ENCODE peak calls at places on chromosomes 3 and 15, in five cellular contexts. One of them, this sample, is unnamed.

GRCh38 chr3:123688241-123688747 is 103.4 kb upstream of the HACD2 start:
- DNase-seq in prostate gland: no peak
- DNase-seq in ovary: no peak
- DNase-seq in H1: no peak
- DNase-seq in spleen: no peak
- DNase-seq in this sample: no peak

GRCh38 chr3:142645236-142645793 is 49.1 kb downstream of the PLS1 start:
- DNase-seq in spleen: no peak
- DNase-seq in prostate gland: no peak
- DNase-seq in ovary: no peak
- DNase-seq in H1: no peak
- DNase-seq in this sample: no peak

GRCh38 chr3:112653209-112653871 is 12.4 kb upstream of the CCDC80 start:
- DNase-seq in prostate gland: no peak
- DNase-seq in ovary: no peak
- DNase-seq in H1: no peak
- DNase-seq in spleen: no peak
- DNase-seq in this sample: no peak

GRCh38 chr15:98900382-98900781 is 107.2 kb downstream of the PGPEP1L start:
- DNase-seq in H1: no peak
- DNase-seq in spleen: no peak
- DNase-seq in ovary: no peak
- DNase-seq in prostate gland: no peak
- DNase-seq in this sample: no peak

GRCh38 chr3:178434206-178434805 is 101.9 kb upstream of the KCNMB2 start:
- DNase-seq in prostate gland: no peak
- DNase-seq in spleen: no peak
- DNase-seq in H1: no peak
- DNase-seq in ovary: no peak
- DNase-seq in this sample: no peak

GRCh38 chr15:81400640-81401236 is 26.7 kb upstream of the TMC3 start:
- DNase-seq in ovary: no peak
- DNase-seq in prostate gland: peak; percentile 42
- DNase-seq in H1: no peak
- DNase-seq in spleen: no peak
- DNase-seq in this sample: no peak

GRCh38 chr3:170814822-170815221 is 55.2 kb downstream of the RPL22L1 start:
- DNase-seq in H1: no peak
- DNase-seq in spleen: no peak
- DNase-seq in prostate gland: no peak
- DNase-seq in ovary: no peak
- DNase-seq in this sample: no peak

GRCh38 chr15:64740361-64741170 is 34.8 kb downstream of the RBPMS2 start:
- DNase-seq in H1: no peak
- DNase-seq in spleen: no peak
- DNase-seq in ovary: peak; percentile 74
- DNase-seq in prostate gland: peak; percentile 46
- DNase-seq in this sample: no peak

GRCh38 chr15:63887630-63888029 is 53.9 kb upstream of the HERC1 start:
- DNase-seq in H1: no peak
- DNase-seq in ovary: no peak
- DNase-seq in spleen: no peak
- DNase-seq in prostate gland: no peak
- DNase-seq in this sample: no peak

GRCh38 chr3:119973276-119973675 is 121.0 kb downstream of the GSK3B start:
- DNase-seq in spleen: no peak
- DNase-seq in prostate gland: no peak
- DNase-seq in H1: no peak
- DNase-seq in ovary: no peak
- DNase-seq in this sample: no peak

GRCh38 chr3:37751016-37751415 is 110.7 kb upstream of the CTDSPL start:
- DNase-seq in spleen: no peak
- DNase-seq in H1: no peak
- DNase-seq in prostate gland: no peak
- DNase-seq in ovary: no peak
- DNase-seq in this sample: no peak

GRCh38 chr15:39976291-39977274 is 42.7 kb downstream of the EIF2AK4 start:
- DNase-seq in ovary: peak; percentile 33
- DNase-seq in H1: peak; percentile 15
- DNase-seq in spleen: peak; percentile 76
- DNase-seq in prostate gland: peak; percentile 68
- DNase-seq in this sample: peak; percentile 91

GRCh38 chr3:172675371-172676193 is 35.3 kb downstream of the NCEH1 start:
- DNase-seq in prostate gland: no peak
- DNase-seq in spleen: no peak
- DNase-seq in H1: no peak
- DNase-seq in ovary: no peak
- DNase-seq in this sample: no peak

GRCh38 chr15:31977812-31978662 is 52.3 kb upstream of the CHRNA7 start:
- DNase-seq in prostate gland: peak; percentile 42
- DNase-seq in ovary: no peak
- DNase-seq in H1: no peak
- DNase-seq in spleen: peak; percentile 85
- DNase-seq in this sample: peak; percentile 92

GRCh38 chr3:66276705-66277274 is 56.0 kb downstream of the SLC25A26 start:
- DNase-seq in H1: peak; percentile 7
- DNase-seq in spleen: no peak
- DNase-seq in ovary: peak; percentile 44
- DNase-seq in prostate gland: peak; percentile 59
- DNase-seq in this sample: no peak

GRCh38 chr15:66566963-66567531 is 1.2 kb upstream of the LCTL start:
- DNase-seq in prostate gland: peak; percentile 56
- DNase-seq in H1: peak; percentile 53
- DNase-seq in spleen: peak; percentile 66
- DNase-seq in ovary: peak; percentile 50
- DNase-seq in this sample: peak; percentile 23

GRCh38 chr15:82317091-82317489 is 32.2 kb downstream of the GOLGA6L10 start:
- DNase-seq in H1: no peak
- DNase-seq in ovary: no peak
- DNase-seq in prostate gland: no peak
- DNase-seq in spleen: peak; percentile 72
- DNase-seq in this sample: no peak

GRCh38 chr3:30305021-30305420 is 301.4 kb upstream of the TGFBR2 start:
- DNase-seq in H1: no peak
- DNase-seq in spleen: no peak
- DNase-seq in ovary: no peak
- DNase-seq in prostate gland: no peak
- DNase-seq in this sample: no peak

GRCh38 chr3:133973249-133973980 is 56.3 kb downstream of the SLCO2A1 start:
- DNase-seq in H1: no peak
- DNase-seq in spleen: peak; percentile 48
- DNase-seq in ovary: no peak
- DNase-seq in prostate gland: no peak
- DNase-seq in this sample: no peak

GRCh38 chr3:5092018-5092417 is 30.1 kb upstream of the ARL8B start:
- DNase-seq in prostate gland: no peak
- DNase-seq in ovary: no peak
- DNase-seq in spleen: no peak
- DNase-seq in H1: no peak
- DNase-seq in this sample: peak; percentile 9

GRCh38 chr15:80375968-80376891 is 28.0 kb upstream of the ARNT2 start:
- DNase-seq in H1: no peak
- DNase-seq in ovary: no peak
- DNase-seq in spleen: no peak
- DNase-seq in prostate gland: no peak
- DNase-seq in this sample: no peak

GRCh38 chr3:129399895-129400357 is 28.5 kb downstream of the EFCAB12 start:
- DNase-seq in H1: no peak
- DNase-seq in spleen: no peak
- DNase-seq in ovary: no peak
- DNase-seq in prostate gland: no peak
- DNase-seq in this sample: no peak

GRCh38 chr15:75202251-75203016 is 752 bp downstream of the C15orf39 start:
- DNase-seq in spleen: peak; percentile 97
- DNase-seq in ovary: peak; percentile 75
- DNase-seq in H1: no peak
- DNase-seq in prostate gland: peak; percentile 73
- DNase-seq in this sample: peak; percentile 78
- TF ChIP-seq POLR2A in spleen: no peak
- TF ChIP-seq POLR2A in ovary: peak; percentile 8
- TF ChIP-seq POLR2A in H1: no peak
- TF ChIP-seq POLR2A in prostate gland: no peak
- TF ChIP-seq POLR2A in this sample: no peak

DNA sequence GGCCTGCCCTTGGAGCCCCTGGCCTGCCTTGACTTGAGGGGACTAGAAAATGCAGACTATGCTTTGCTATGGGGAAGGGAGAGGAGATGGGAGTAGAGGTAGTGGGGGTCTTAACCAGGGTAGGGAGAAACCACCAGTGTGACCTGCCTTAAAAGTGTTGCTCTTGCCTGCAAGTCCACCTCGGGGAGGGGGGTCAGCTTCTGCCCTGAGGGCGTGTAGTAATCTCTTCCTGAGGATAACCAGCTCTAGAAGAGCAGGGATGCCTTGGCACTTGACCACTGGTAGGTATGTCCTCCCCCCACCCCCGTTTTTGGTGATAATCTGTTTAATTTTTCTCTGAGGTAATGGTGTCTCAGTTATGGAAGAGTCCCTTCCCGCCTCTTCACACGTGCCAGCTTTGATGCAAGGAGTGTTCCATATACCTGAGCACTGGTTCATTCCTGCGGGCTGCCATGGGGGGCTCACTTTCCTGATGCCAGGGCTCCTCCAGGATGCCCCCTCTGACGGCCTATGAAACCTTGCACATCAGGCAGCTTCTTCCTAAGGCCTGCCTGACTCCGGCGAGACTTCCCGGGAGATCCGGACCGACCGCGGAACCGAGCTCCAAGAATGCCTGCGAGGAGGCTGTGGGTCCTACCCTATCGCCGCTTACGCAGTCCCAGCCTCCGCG is 780 bp upstream of the P4HTM start:
- DNase-seq in ovary: no peak
- DNase-seq in prostate gland: no peak
- DNase-seq in spleen: no peak
- DNase-seq in H1: no peak
- DNase-seq in this sample: no peak
- TF ChIP-seq POLR2A in ovary: no peak
- TF ChIP-seq POLR2A in prostate gland: no peak
- TF ChIP-seq POLR2A in spleen: no peak
- TF ChIP-seq POLR2A in H1: peak; percentile 78
- TF ChIP-seq POLR2A in this sample: no peak

GRCh38 chr15:44715142-44715796 is 4.0 kb downstream of the B2M start:
- DNase-seq in H1: no peak
- DNase-seq in spleen: no peak
- DNase-seq in prostate gland: no peak
- DNase-seq in ovary: no peak
- DNase-seq in this sample: no peak

GRCh38 chr15:44718180-44718926 is 7.0 kb downstream of the B2M start:
- DNase-seq in spleen: no peak
- DNase-seq in H1: no peak
- DNase-seq in ovary: no peak
- DNase-seq in prostate gland: no peak
- DNase-seq in this sample: no peak

GRCh38 chr15:44713006-44713966 is 2.0 kb downstream of the B2M start:
- DNase-seq in H1: no peak
- DNase-seq in prostate gland: no peak
- DNase-seq in ovary: no peak
- DNase-seq in spleen: no peak
- DNase-seq in this sample: peak; percentile 10

GRCh38 chr15:44716983-44717602 is 5.8 kb downstream of the B2M start:
- DNase-seq in ovary: no peak
- DNase-seq in prostate gland: no peak
- DNase-seq in H1: no peak
- DNase-seq in spleen: no peak
- DNase-seq in this sample: no peak

DNA sequence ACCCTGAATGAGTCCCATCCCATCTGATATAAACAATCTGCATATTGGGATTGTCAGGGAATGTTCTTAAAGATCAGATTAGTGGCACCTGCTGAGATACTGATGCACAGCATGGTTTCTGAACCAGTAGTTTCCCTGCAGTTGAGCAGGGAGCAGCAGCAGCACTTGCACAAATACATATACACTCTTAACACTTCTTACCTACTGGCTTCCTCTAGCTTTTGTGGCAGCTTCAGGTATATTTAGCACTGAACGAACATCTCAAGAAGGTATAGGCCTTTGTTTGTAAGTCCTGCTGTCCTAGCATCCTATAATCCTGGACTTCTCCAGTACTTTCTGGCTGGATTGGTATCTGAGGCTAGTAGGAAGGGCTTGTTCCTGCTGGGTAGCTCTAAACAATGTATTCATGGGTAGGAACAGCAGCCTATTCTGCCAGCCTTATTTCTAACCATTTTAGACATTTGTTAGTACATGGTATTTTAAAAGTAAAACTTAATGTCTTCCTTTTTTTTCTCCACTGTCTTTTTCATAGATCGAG is 4.5 kb downstream of the B2M start:
- DNase-seq in spleen: no peak
- DNase-seq in H1: no peak
- DNase-seq in prostate gland: no peak
- DNase-seq in ovary: no peak
- DNase-seq in this sample: no peak
- TF ChIP-seq POLR2A in spleen: no peak
- TF ChIP-seq POLR2A in H1: no peak
- TF ChIP-seq POLR2A in prostate gland: no peak
- TF ChIP-seq POLR2A in ovary: no peak
- TF ChIP-seq POLR2A in this sample: no peak

DNA sequence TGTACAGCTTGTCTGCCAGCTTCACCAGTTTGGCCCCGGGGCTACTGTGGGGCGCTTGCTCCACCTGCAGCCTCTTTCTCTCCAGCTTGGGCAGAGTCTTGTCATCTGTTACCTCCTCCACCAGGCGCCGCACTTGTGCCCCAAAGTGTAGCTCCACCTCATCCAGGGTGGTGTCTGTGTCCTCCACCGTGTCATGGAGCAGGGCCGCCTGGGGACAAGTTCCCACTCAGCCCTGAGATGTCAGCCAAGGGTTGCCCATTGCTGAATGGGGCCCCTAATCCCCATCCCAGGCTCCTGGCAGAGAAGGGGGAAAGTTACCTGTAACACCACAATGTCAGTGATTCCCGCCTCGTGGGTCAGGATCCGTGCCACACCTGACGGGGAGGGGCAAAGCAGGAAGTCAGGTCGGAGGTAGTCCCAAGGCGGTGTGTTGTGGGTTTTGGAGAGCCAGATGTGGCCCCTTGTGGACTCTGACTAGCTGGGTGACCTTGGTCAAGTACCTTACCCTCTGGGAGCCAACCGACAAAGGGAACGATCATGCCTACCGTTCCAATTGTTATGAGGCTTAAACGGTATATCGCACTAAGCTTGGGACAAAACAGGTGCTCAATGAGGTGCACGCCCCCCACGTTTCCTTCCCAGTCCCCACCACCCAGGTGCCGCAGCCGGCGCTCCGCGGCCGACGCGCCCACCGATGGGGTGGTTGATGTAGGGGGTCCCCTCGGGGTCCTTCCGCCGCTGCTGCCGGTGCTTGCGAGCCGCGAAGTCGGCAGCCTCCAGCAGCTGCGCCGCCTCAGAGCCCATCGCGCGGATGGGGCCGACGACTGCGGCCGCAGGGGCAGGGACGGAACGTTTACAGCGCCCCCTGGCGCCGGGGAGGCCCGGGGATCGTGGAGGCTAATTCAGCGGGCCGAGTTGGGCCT is at the start of gene HDDC3:
- DNase-seq in H1: no peak
- DNase-seq in prostate gland: peak; percentile 89
- DNase-seq in ovary: peak; percentile 85
- DNase-seq in spleen: peak; percentile 98
- DNase-seq in this sample: peak; percentile 98
- TF ChIP-seq POLR2A in H1: no peak
- TF ChIP-seq POLR2A in prostate gland: peak; percentile 71
- TF ChIP-seq POLR2A in ovary: peak; percentile 38
- TF ChIP-seq POLR2A in spleen: peak; percentile 15
- TF ChIP-seq POLR2A in this sample: no peak

This sample was measured in lower leg skin.